ENCODE peak calls at places on chromosomes 13 and 19, in ten cellular contexts. P is stomach, A is upper lobe of left lung, B is body of pancreas, Q is H54, Z is heart left ventricle, X is lower leg skin, J is HepG2, W is Peyer's patch, C is adrenal gland. I is an unnamed sample.

GRCh38 chr13:28544026-28544425 is 49.1 kb upstream of the FLT1 start:
- DNase-seq in P (no peak), A (no peak), B (no peak), Q (no peak), Z (no peak), X (no peak), J (no peak), W (no peak), C (no peak), I (no peak)

GRCh38 chr19:23817519-23817918 is 58.8 kb upstream of the ZNF681 start:
- DNase-seq in P (peak), A (no peak), B (peak), Q (peak), Z (no peak), X (no peak), J (peak), W (no peak), C (peak), I (no peak)

GRCh38 chr19:36049080-36049698 is 4.9 kb downstream of the THAP8 start:
- DNase-seq in P (no peak), A (no peak), B (no peak), Q (no peak), Z (no peak), X (no peak), J (no peak), W (no peak), C (no peak), I (no peak)

GRCh38 chr13:70950664-70951063 is 842.4 kb upstream of the KLHL1 start:
- DNase-seq in P (no peak), A (no peak), B (no peak), Q (no peak), Z (no peak), X (no peak), J (peak), W (no peak), C (no peak), I (no peak)

GRCh38 chr13:41917641-41918040 is 43.3 kb downstream of the VWA8 start:
- DNase-seq in P (no peak), A (no peak), B (no peak), Q (no peak), Z (no peak), X (no peak), J (no peak), W (no peak), C (no peak), I (no peak)

GRCh38 chr19:7366701-7367420 is 18.1 kb downstream of the ARHGEF18 start:
- DNase-seq in P (no peak), A (no peak), B (no peak), Q (no peak), Z (no peak), X (no peak), J (peak), W (peak), C (no peak), I (no peak)

GRCh38 chr13:113472355-113473025 is 18.0 kb downstream of the DCUN1D2 start:
- DNase-seq in P (no peak), A (no peak), B (no peak), Q (no peak), Z (peak), X (peak), J (no peak), W (no peak), C (peak), I (no peak)

GRCh38 chr13:105202384-105202783 is 1333.1 kb downstream of the EFNB2 start:
- DNase-seq in P (no peak), A (no peak), B (no peak), Q (no peak), Z (no peak), X (no peak), J (no peak), W (no peak), C (no peak), I (no peak)

GRCh38 chr13:98889419-98890079 is 88.3 kb downstream of the DOCK9 start:
- DNase-seq in P (no peak), A (no peak), B (no peak), Q (no peak), Z (no peak), X (no peak), J (no peak), W (no peak), C (no peak), I (no peak)

GRCh38 chr19:49793561-49793840 is 19.6 kb downstream of the FUZ start:
- DNase-seq in P (no peak), A (no peak), B (no peak), Q (peak), Z (no peak), X (no peak), J (no peak), W (no peak), C (peak), I (no peak)

GRCh38 chr13:41520016-41520698 is 62.8 kb downstream of the RGCC start:
- DNase-seq in P (no peak), A (no peak), B (no peak), Q (no peak), Z (no peak), X (peak), J (no peak), W (no peak), C (no peak), I (no peak)

GRCh38 chr19:33462112-33462726 is 59.4 kb downstream of the PEPD start:
- DNase-seq in P (no peak), A (peak), B (no peak), Q (no peak), Z (no peak), X (peak), J (no peak), W (no peak), C (no peak), I (no peak)

GRCh38 chr19:35513231-35513974 is at the start of gene DMKN:
- DNase-seq in P (no peak), A (peak), B (no peak), Q (peak), Z (no peak), X (no peak), J (peak), W (no peak), C (no peak), I (no peak)

GRCh38 chr13:44364601-44365000 is 9.0 kb upstream of the SERP2 start:
- DNase-seq in P (no peak), A (no peak), B (no peak), Q (peak), Z (no peak), X (no peak), J (peak), W (no peak), C (no peak), I (no peak)

GRCh38 chr19:35206379-35206778 is 22.2 kb downstream of the FAM187B start:
- DNase-seq in P (no peak), A (no peak), B (no peak), Q (no peak), Z (no peak), X (no peak), J (no peak), W (no peak), C (no peak), I (no peak)

GRCh38 chr13:113832204-113832603 is 31.7 kb downstream of the GAS6 start:
- DNase-seq in P (no peak), A (peak), B (no peak), Q (peak), Z (no peak), X (no peak), J (no peak), W (peak), C (no peak), I (no peak)

GRCh38 chr13:99312493-99312883 is 5.3 kb upstream of the GPR183 start:
- DNase-seq in P (no peak), A (no peak), B (peak), Q (no peak), Z (peak), X (peak), J (no peak), W (no peak), C (peak), I (no peak)

GRCh38 chr13:59690857-59691500 is 472.7 kb downstream of the DIAPH3 start:
- DNase-seq in P (no peak), A (no peak), B (no peak), Q (no peak), Z (no peak), X (no peak), J (peak), W (no peak), C (no peak), I (no peak)

GRCh38 chr13:59877933-59878332 is 285.8 kb downstream of the DIAPH3 start:
- DNase-seq in P (no peak), A (no peak), B (no peak), Q (no peak), Z (no peak), X (no peak), J (no peak), W (no peak), C (no peak), I (no peak)

GRCh38 chr19:30274987-30275386 is 97.2 kb upstream of the ZNF536 start:
- DNase-seq in P (no peak), A (no peak), B (no peak), Q (no peak), Z (no peak), X (no peak), J (no peak), W (no peak), C (no peak), I (no peak)

GRCh38 chr19:9075064-9075964 is 11.5 kb upstream of the OR1M1 start:
- DNase-seq in P (peak), A (peak), B (peak), Q (peak), Z (peak), X (no peak), J (peak), W (peak), C (peak), I (peak)

GRCh38 chr19:15249560-15249874 is 17.3 kb upstream of the EPHX3 start:
- DNase-seq in P (no peak), A (no peak), B (no peak), Q (no peak), Z (no peak), X (no peak), J (no peak), W (no peak), C (no peak), I (no peak)

GRCh38 chr13:21242236-21242635 is 65.8 kb downstream of the MRPL57 start:
- DNase-seq in P (no peak), A (no peak), B (no peak), Q (no peak), Z (no peak), X (no peak), J (peak), W (no peak), C (no peak), I (no peak)

GRCh38 chr19:55638864-55639359 is 1.9 kb upstream of the ZNF580 start:
- DNase-seq in P (no peak), A (no peak), B (no peak), Q (no peak), Z (no peak), X (peak), J (peak), W (peak), C (peak), I (no peak)

GRCh38 chr19:3983936-3984583 is 1.2 kb downstream of the EEF2 start:
- DNase-seq in P (no peak), A (peak), B (peak), Q (no peak), Z (peak), X (no peak), J (no peak), W (peak), C (peak), I (peak)
- TF ChIP-seq POLR2A in P (no peak), A (no peak), B (no peak), Q (peak), Z (no peak), X (no peak), J (peak), W (no peak), C (peak), I (no peak)

DNA sequence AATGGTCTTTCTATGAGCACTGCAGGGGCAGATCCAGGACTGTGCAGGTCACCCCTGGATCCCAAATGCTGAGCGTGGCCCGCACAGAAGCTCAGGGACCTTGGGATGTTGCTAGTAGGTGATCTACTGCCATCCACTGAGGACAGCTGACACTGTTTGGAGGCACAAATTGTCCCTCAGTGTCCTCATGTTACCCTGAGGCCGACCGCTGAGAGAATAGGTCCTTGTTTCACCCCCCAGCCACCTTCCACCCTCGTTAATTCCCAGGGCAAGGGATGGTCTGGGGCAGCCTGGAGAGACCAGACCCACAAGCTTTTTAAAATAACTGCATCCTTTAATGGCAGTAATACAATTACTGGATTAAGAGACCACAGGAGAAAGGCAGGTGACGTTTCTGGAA is 15.4 kb upstream of the TMEM160 start:
- DNase-seq in P (no peak), A (no peak), B (no peak), Q (no peak), Z (no peak), X (no peak), J (no peak), W (no peak), C (no peak), I (no peak)
- TF ChIP-seq POLR2A in P (no peak), A (no peak), B (no peak), Q (no peak), Z (no peak), X (no peak), J (no peak), W (no peak), C (no peak), I (no peak)

DNA sequence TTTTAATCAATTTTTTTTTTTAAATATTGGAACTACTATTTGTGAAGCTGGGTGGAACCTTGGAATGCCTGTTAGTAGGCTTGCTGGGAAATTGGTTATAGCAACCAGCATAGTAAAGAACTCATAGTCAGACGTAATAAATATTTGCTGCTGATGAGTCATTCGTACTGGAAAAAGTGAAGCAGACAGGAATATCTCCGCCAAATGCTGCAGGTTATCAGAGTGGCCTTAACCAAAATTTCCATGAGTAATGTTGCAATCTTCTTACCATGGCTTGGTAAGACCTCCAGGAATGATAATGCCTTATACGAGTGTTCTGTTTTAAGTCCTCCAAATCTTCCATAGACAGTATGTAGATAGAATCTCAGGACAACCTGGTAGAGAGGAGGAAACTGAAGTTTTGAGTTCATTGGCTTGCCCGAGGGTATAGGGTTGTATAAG is 34.2 kb downstream of the MBNL2 start:
- DNase-seq in P (no peak), A (no peak), B (no peak), Q (peak), Z (no peak), X (no peak), J (peak), W (no peak), C (peak), I (no peak)
- TF ChIP-seq POLR2A in P (no peak), A (no peak), B (no peak), Q (no peak), Z (no peak), X (no peak), J (no peak), W (no peak), C (peak), I (no peak)

GRCh38 chr13:49441846-49442245 is 2.0 kb downstream of the CAB39L start:
- DNase-seq in P (no peak), A (no peak), B (no peak), Q (no peak), Z (no peak), X (no peak), J (no peak), W (no peak), C (no peak), I (no peak)

GRCh38 chr13:49441312-49441711 is 2.6 kb downstream of the CAB39L start:
- DNase-seq in P (no peak), A (no peak), B (no peak), Q (no peak), Z (no peak), X (no peak), J (no peak), W (no peak), C (no peak), I (no peak)

GRCh38 chr13:49443689-49444516 is at the start of the genes CAB39L and SETDB2:
- DNase-seq in P (peak), A (peak), B (peak), Q (peak), Z (peak), X (peak), J (peak), W (peak), C (peak), I (peak)

GRCh38 chr13:49444517-49445395 is 682 bp downstream of the SETDB2 start:
- DNase-seq in P (no peak), A (no peak), B (no peak), Q (no peak), Z (no peak), X (no peak), J (peak), W (no peak), C (peak), I (peak)

GRCh38 chr13:49443327-49443688 is 556 bp downstream of the CAB39L start:
- DNase-seq in P (no peak), A (no peak), B (no peak), Q (no peak), Z (no peak), X (no peak), J (peak), W (no peak), C (no peak), I (peak)
- TF ChIP-seq POLR2A in P (no peak), A (no peak), B (no peak), Q (no peak), Z (no peak), X (no peak), J (no peak), W (no peak), C (no peak), I (no peak)

GRCh38 chr19:54190503-54190941 is 586 bp upstream of the TSEN34 start:
- DNase-seq in P (peak), A (peak), B (peak), Q (peak), Z (peak), X (peak), J (peak), W (peak), C (peak), I (peak)

GRCh38 chr19:54188224-54188871 is 1.0 kb downstream of the MBOAT7 start:
- DNase-seq in P (no peak), A (no peak), B (no peak), Q (peak), Z (no peak), X (no peak), J (no peak), W (no peak), C (peak), I (no peak)

GRCh38 chr19:54190942-54191670 is at the start of gene TSEN34:
- DNase-seq in P (peak), A (peak), B (peak), Q (peak), Z (peak), X (peak), J (peak), W (peak), C (peak), I (peak)

GRCh38 chr19:54189668-54190502 is 505 bp upstream of the MBOAT7 start:
- DNase-seq in P (peak), A (peak), B (peak), Q (peak), Z (peak), X (peak), J (peak), W (peak), C (peak), I (peak)

GRCh38 chr19:54189020-54189667 is at the start of gene MBOAT7:
- DNase-seq in P (no peak), A (peak), B (no peak), Q (no peak), Z (no peak), X (no peak), J (no peak), W (no peak), C (no peak), I (no peak)
- TF ChIP-seq POLR2A in P (no peak), A (no peak), B (peak), Q (peak), Z (no peak), X (no peak), J (peak), W (peak), C (peak), I (peak)

DNA sequence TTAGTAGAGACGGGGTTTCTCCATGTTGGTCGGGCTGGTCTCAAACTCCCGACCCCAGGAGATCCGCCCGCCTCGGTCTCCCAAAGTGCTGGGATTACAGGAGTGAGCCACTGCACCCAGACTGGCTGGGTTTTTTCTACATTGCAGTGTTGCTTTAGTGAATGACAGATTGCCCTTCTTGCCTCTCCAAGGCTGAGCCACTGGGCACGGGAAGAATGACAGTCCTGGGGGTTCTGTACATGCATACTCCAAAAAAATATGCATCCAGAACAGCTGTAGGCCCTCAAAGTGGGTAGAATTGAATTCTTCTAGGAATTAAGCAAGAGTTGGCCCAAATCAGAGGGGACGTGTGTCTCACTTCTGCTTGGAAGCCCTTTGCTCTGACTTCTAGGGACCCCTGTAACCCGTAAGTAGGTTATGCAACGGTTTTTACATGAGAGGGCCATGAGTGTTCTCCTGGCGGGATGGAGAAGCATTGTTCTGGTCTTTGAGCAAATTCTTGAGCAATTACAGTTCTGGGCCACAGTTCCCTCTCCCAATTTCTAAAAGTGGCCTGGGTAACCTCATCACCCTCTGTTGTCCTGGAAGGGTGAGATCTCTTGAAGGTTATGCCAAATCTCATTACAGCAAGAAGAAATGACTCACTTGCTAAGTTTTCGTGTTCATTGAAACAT is 3.6 kb downstream of the ACTN4 start:
- DNase-seq in P (no peak), A (no peak), B (no peak), Q (no peak), Z (no peak), X (no peak), J (no peak), W (no peak), C (peak), I (no peak)
- TF ChIP-seq POLR2A in P (no peak), A (no peak), B (no peak), Q (no peak), Z (no peak), X (no peak), J (no peak), W (no peak), C (peak), I (no peak)

GRCh38 chr19:4327877-4328242 is 10.8 kb downstream of the STAP2 start:
- DNase-seq in P (no peak), A (no peak), B (no peak), Q (no peak), Z (no peak), X (no peak), J (no peak), W (no peak), C (no peak), I (no peak)
- TF ChIP-seq POLR2A in P (no peak), A (no peak), B (no peak), Q (no peak), Z (no peak), X (no peak), J (no peak), W (no peak), C (no peak), I (no peak)

GRCh38 chr19:1109032-1109541 is 5.3 kb downstream of the GPX4 start:
- DNase-seq in P (no peak), A (no peak), B (no peak), Q (no peak), Z (peak), X (no peak), J (no peak), W (no peak), C (no peak), I (no peak)
- TF ChIP-seq POLR2A in P (no peak), A (no peak), B (no peak), Q (no peak), Z (no peak), X (no peak), J (no peak), W (no peak), C (no peak), I (no peak)